ENCODE peak calls at places on chromosome 9, in four cellular contexts. One of them, this sample, is unnamed.

GRCh38 chr9:103707181-103707580 is 386.9 kb upstream of the SMC2 start:
- DNase-seq in neuronal stem cell: no peak
- DNase-seq in H9: no peak
- DNase-seq in H1: no peak
- DNase-seq in this sample: no peak

GRCh38 chr9:6495484-6495883 is 82.5 kb downstream of the UHRF2 start:
- DNase-seq in neuronal stem cell: no peak
- DNase-seq in H9: no peak
- DNase-seq in H1: no peak
- DNase-seq in this sample: no peak

GRCh38 chr9:18626046-18626698 is 152.2 kb downstream of the ADAMTSL1 start:
- DNase-seq in neuronal stem cell: no peak
- DNase-seq in H9: no peak
- DNase-seq in H1: no peak
- DNase-seq in this sample: no peak

GRCh38 chr9:94950733-94951590 is 224.5 kb downstream of the AOPEP start:
- DNase-seq in neuronal stem cell: no peak
- DNase-seq in H9: no peak
- DNase-seq in H1: no peak
- DNase-seq in this sample: peak; percentile 20

GRCh38 chr9:121073038-121073437 is 1.7 kb upstream of the CNTRL start:
- DNase-seq in neuronal stem cell: no peak
- DNase-seq in H9: no peak
- DNase-seq in H1: no peak
- DNase-seq in this sample: no peak

GRCh38 chr9:99000480-99001395 is 57.0 kb downstream of the COL15A1 start:
- DNase-seq in neuronal stem cell: no peak
- DNase-seq in H9: peak; percentile 46
- DNase-seq in H1: no peak
- DNase-seq in this sample: peak; percentile 91

GRCh38 chr9:72540348-72540873 is 19.0 kb downstream of the TMC1 start:
- DNase-seq in neuronal stem cell: no peak
- DNase-seq in H9: no peak
- DNase-seq in H1: no peak
- DNase-seq in this sample: peak; percentile 83

GRCh38 chr9:109986423-109987055 is 206.5 kb downstream of the PALM2AKAP2 start:
- DNase-seq in neuronal stem cell: no peak
- DNase-seq in H9: no peak
- DNase-seq in H1: no peak
- DNase-seq in this sample: peak; percentile 40

GRCh38 chr9:137764171-137764671 is 113.4 kb upstream of the CACNA1B start:
- DNase-seq in neuronal stem cell: no peak
- DNase-seq in H9: no peak
- DNase-seq in H1: no peak
- DNase-seq in this sample: no peak

GRCh38 chr9:96122756-96123155 is 179.2 kb downstream of the HSD17B3 start:
- DNase-seq in neuronal stem cell: no peak
- DNase-seq in H9: no peak
- DNase-seq in H1: no peak
- DNase-seq in this sample: no peak

GRCh38 chr9:98851730-98852462 is 44.4 kb downstream of the GALNT12 start:
- DNase-seq in neuronal stem cell: no peak
- DNase-seq in H9: no peak
- DNase-seq in H1: no peak
- DNase-seq in this sample: peak; percentile 70

GRCh38 chr9:2116073-2116472 is 100.9 kb downstream of the SMARCA2 start:
- DNase-seq in neuronal stem cell: no peak
- DNase-seq in H9: peak; percentile 67
- DNase-seq in H1: peak; percentile 70
- DNase-seq in this sample: peak; percentile 31

GRCh38 chr9:109264865-109265532 is 55.9 kb downstream of the EPB41L4B start:
- DNase-seq in neuronal stem cell: no peak
- DNase-seq in H9: no peak
- DNase-seq in H1: no peak
- DNase-seq in this sample: no peak

GRCh38 chr9:118395415-118395814 is 691.2 kb downstream of the TLR4 start:
- DNase-seq in neuronal stem cell: no peak
- DNase-seq in H9: no peak
- DNase-seq in H1: no peak
- DNase-seq in this sample: no peak

GRCh38 chr9:2087500-2088313 is 72.6 kb downstream of the SMARCA2 start:
- DNase-seq in neuronal stem cell: no peak
- DNase-seq in H9: no peak
- DNase-seq in H1: no peak
- DNase-seq in this sample: no peak

GRCh38 chr9:128216781-128217553 is 13.8 kb downstream of the DNM1 start:
- DNase-seq in neuronal stem cell: no peak
- DNase-seq in H9: no peak
- DNase-seq in H1: no peak
- DNase-seq in this sample: no peak

GRCh38 chr9:128882677-128883590 is 1.0 kb downstream of the LRRC8A start:
- DNase-seq in neuronal stem cell: no peak
- DNase-seq in H9: no peak
- DNase-seq in H1: no peak
- DNase-seq in this sample: no peak

GRCh38 chr9:72597606-72598005 is 76.2 kb downstream of the TMC1 start:
- DNase-seq in neuronal stem cell: no peak
- DNase-seq in H9: no peak
- DNase-seq in H1: no peak
- DNase-seq in this sample: no peak

GRCh38 chr9:121748080-121748479 is 96.6 kb downstream of the DAB2IP start:
- DNase-seq in neuronal stem cell: no peak
- DNase-seq in H9: no peak
- DNase-seq in H1: no peak
- DNase-seq in this sample: no peak

GRCh38 chr9:121972501-121972981 is 120.6 kb downstream of the TTLL11 start:
- DNase-seq in neuronal stem cell: no peak
- DNase-seq in H9: no peak
- DNase-seq in H1: no peak
- DNase-seq in this sample: peak; percentile 12

GRCh38 chr9:13279284-13280162 is at the start of gene MPDZ:
- DNase-seq in neuronal stem cell: peak; percentile 70
- DNase-seq in H9: peak; percentile 79
- DNase-seq in H1: peak; percentile 79
- DNase-seq in this sample: peak; percentile 61

GRCh38 chr9:134192951-134193731 is 28.8 kb upstream of the RNU6ATAC start:
- DNase-seq in neuronal stem cell: no peak
- DNase-seq in H9: no peak
- DNase-seq in H1: no peak
- DNase-seq in this sample: no peak
- H2BK12ac ChIP-seq in neuronal stem cell: peak overlapping the region; percentile 23
- H2BK12ac ChIP-seq in H9: no peak overlapping the region
- H2BK12ac ChIP-seq in H1: no peak overlapping the region
- H2BK12ac ChIP-seq in this sample: no peak overlapping the region

GRCh38 chr9:136527721-136528710 is 17.8 kb downstream of the NOTCH1 start:
- DNase-seq in neuronal stem cell: no peak
- DNase-seq in H9: no peak
- DNase-seq in H1: no peak
- DNase-seq in this sample: no peak
- H2AK5ac ChIP-seq in neuronal stem cell: peak overlapping the region; percentile 99
- H2AK5ac ChIP-seq in H9: no peak overlapping the region
- H2AK5ac ChIP-seq in H1: no peak overlapping the region
- H2AK5ac ChIP-seq in this sample: no peak overlapping the region

DNA sequence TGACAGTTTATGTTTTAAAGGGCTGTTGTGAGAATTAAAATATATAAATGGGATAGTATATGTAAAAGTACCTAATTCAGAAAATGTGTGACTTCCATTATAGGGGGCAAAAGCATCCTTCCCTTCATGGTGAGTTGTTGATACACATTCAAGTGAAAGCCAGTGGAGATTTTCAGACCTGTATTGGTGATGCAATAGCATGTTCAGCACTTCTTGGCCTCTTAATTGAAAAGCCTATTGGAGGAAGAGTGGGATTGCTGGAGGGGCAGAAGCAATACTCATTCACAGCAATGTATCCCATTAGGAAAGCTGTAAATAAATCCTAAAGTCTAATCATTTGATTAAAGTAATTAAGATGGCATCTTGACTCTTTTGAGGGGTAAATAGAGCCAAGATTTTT is 17.4 kb downstream of the TRIM32 start:
- DNase-seq in neuronal stem cell: no peak
- DNase-seq in H9: no peak
- DNase-seq in H1: no peak
- DNase-seq in this sample: no peak
- H2BK5ac ChIP-seq in neuronal stem cell: no peak overlapping the region
- H2BK5ac ChIP-seq in H9: no peak overlapping the region
- H2BK5ac ChIP-seq in H1: no peak overlapping the region
- H2BK5ac ChIP-seq in this sample: no peak overlapping the region

GRCh38 chr9:88503845-88504764 is 30.9 kb upstream of the NXNL2 start:
- DNase-seq in neuronal stem cell: no peak
- DNase-seq in H9: no peak
- DNase-seq in H1: no peak
- DNase-seq in this sample: no peak

GRCh38 chr9:88501086-88501485 is 33.9 kb upstream of the NXNL2 start:
- DNase-seq in neuronal stem cell: no peak
- DNase-seq in H9: no peak
- DNase-seq in H1: no peak
- DNase-seq in this sample: no peak

GRCh38 chr9:88503101-88503844 is 31.7 kb upstream of the NXNL2 start:
- DNase-seq in neuronal stem cell: no peak
- DNase-seq in H9: no peak
- DNase-seq in H1: no peak
- DNase-seq in this sample: no peak

GRCh38 chr9:88498880-88499279 is 36.1 kb upstream of the NXNL2 start:
- DNase-seq in neuronal stem cell: no peak
- DNase-seq in H9: no peak
- DNase-seq in H1: no peak
- DNase-seq in this sample: no peak

DNA sequence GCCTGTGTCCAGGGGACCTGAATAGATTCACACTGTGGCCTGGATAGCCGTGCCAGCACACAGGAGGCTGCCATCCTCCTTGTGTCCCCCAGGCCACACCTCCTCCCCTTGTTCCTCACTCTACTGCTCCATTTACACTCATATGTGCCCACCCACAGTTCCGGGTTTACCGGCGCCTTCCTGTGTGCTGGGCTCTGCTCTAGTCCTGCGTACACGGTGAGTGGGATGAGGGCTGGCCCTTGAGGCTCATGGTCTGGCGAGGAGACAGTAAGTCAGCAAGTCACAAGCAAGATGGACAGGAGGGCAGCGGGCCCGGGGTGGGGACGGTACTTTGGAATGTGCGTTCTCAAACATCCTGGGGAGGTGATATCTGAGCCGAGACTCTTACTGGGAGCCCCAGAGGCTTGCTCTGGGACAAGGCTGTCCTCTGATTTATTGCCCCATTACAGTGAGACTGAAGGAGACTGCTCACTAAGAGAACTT is 32.4 kb upstream of the NXNL2 start:
- DNase-seq in neuronal stem cell: no peak
- DNase-seq in H9: no peak
- DNase-seq in H1: no peak
- DNase-seq in this sample: no peak
- H2BK12ac ChIP-seq in neuronal stem cell: no peak overlapping the region
- H2BK12ac ChIP-seq in H9: no peak overlapping the region
- H2BK12ac ChIP-seq in H1: peak overlapping the region; percentile 87
- H2BK12ac ChIP-seq in this sample: no peak overlapping the region

DNA sequence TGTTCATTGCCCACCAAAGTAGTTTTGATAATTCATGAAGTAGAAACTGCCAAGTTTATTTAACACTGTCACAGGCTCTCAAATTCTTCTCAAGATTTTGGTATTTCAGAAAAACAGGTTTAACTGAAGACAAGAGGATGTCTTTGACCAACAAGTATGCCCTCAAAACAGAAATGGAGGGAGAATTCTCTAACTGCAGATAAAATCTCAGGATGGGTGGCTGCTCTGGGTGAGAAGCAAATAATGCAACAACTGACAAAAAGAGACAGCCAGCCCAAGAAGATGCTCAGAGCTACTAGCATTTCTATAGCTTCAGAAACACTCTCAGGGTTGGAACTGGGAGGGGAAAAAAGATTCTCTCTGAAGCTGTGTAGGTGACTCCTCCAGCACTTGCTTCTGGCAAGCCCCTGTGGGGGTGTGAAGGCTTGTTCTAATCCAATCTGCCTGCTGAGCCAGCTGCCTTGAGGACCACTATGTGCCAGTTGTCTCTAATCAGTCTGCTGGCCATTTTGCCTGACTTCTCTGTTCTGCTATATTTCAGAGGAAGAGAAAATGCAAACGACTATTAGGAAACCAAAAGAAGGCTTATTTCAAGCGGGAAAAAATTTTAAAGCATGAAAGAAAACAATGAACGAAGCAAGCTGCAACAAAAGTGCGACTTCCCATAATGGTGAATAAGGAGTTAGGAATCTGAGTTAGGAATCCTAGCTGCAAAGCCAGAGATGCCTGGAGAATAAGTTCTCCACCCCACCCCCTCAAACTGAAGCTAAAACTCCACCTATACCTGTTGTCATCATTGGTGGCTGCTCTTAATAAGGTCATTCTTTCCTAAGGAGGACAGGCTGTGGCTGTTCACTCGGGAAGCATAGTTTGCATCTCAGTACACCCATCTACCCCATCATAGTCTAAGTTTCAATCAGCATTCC is 147.5 kb downstream of the GNAQ start:
- DNase-seq in neuronal stem cell: no peak
- DNase-seq in H9: no peak
- DNase-seq in H1: no peak
- DNase-seq in this sample: peak; percentile 67
- H2AK5ac ChIP-seq in neuronal stem cell: no peak overlapping the region
- H2AK5ac ChIP-seq in H9: no peak overlapping the region
- H2AK5ac ChIP-seq in H1: no peak overlapping the region
- H2AK5ac ChIP-seq in this sample: peak overlapping the region; percentile 59

GRCh38 chr9:124345751-124346281 is 69.4 kb downstream of the PSMB7 start:
- DNase-seq in neuronal stem cell: no peak
- DNase-seq in H9: no peak
- DNase-seq in H1: no peak
- DNase-seq in this sample: no peak
- H2BK5ac ChIP-seq in neuronal stem cell: no peak overlapping the region
- H2BK5ac ChIP-seq in H9: no peak overlapping the region
- H2BK5ac ChIP-seq in H1: no peak overlapping the region
- H2BK5ac ChIP-seq in this sample: no peak overlapping the region